ENCODE peak calls at places on chromosomes 5 and 9, in seven cellular contexts. One of them, this sample, is unnamed.
A peak's percentile ranks its signal among the peaks of the same experiment; 100 is the strongest.

GRCh38 chr5:97192580-97193421 is 9.8 kb upstream of the RIOK2 start:
- DNase-seq in mammary epithelial cell: peak; percentile 84
- DNase-seq in Calu3: peak; percentile 11
- DNase-seq in GM12865: peak; percentile 66
- DNase-seq in body of pancreas: no peak
- DNase-seq in AG10803: no peak
- DNase-seq in ovary: no peak
- DNase-seq in this sample: no peak

GRCh38 chr5:132714456-132715307 is 22.7 kb downstream of the KIF3A start:
- DNase-seq in mammary epithelial cell: peak; percentile 1
- DNase-seq in AG10803: peak; percentile 20
- DNase-seq in ovary: no peak
- DNase-seq in Calu3: no peak
- DNase-seq in GM12865: peak; percentile 41
- DNase-seq in body of pancreas: no peak
- DNase-seq in this sample: no peak

GRCh38 chr9:16150501-16150900 is 597.7 kb downstream of the CCDC171 start:
- DNase-seq in Calu3: no peak
- DNase-seq in GM12865: no peak
- DNase-seq in body of pancreas: peak; percentile 33
- DNase-seq in ovary: peak; percentile 62
- DNase-seq in AG10803: no peak
- DNase-seq in mammary epithelial cell: no peak
- DNase-seq in this sample: no peak

GRCh38 chr9:6152824-6153223 is 62.8 kb upstream of the IL33 start:
- DNase-seq in GM12865: no peak
- DNase-seq in AG10803: no peak
- DNase-seq in body of pancreas: no peak
- DNase-seq in ovary: no peak
- DNase-seq in Calu3: no peak
- DNase-seq in mammary epithelial cell: no peak
- DNase-seq in this sample: no peak

GRCh38 chr5:98259595-98259994 is 513.9 kb upstream of the RGMB start:
- DNase-seq in mammary epithelial cell: no peak
- DNase-seq in ovary: no peak
- DNase-seq in Calu3: no peak
- DNase-seq in body of pancreas: no peak
- DNase-seq in AG10803: no peak
- DNase-seq in GM12865: no peak
- DNase-seq in this sample: no peak

GRCh38 chr5:141155540-141156374 is 5.9 kb downstream of the PCDHB6 start:
- DNase-seq in ovary: no peak
- DNase-seq in mammary epithelial cell: no peak
- DNase-seq in AG10803: no peak
- DNase-seq in Calu3: no peak
- DNase-seq in body of pancreas: no peak
- DNase-seq in GM12865: no peak
- DNase-seq in this sample: no peak

GRCh38 chr5:145913701-145914100 is 22.7 kb upstream of the SH3RF2 start:
- DNase-seq in GM12865: no peak
- DNase-seq in AG10803: no peak
- DNase-seq in Calu3: no peak
- DNase-seq in mammary epithelial cell: no peak
- DNase-seq in ovary: no peak
- DNase-seq in body of pancreas: no peak
- DNase-seq in this sample: no peak

GRCh38 chr5:163460562-163461176 is at the start of gene HMMR:
- DNase-seq in AG10803: no peak
- DNase-seq in GM12865: peak; percentile 51
- DNase-seq in mammary epithelial cell: no peak
- DNase-seq in body of pancreas: no peak
- DNase-seq in ovary: no peak
- DNase-seq in Calu3: no peak
- DNase-seq in this sample: no peak

GRCh38 chr5:24621809-24622208 is 23.0 kb downstream of the CDH10 start:
- DNase-seq in Calu3: no peak
- DNase-seq in GM12865: no peak
- DNase-seq in ovary: no peak
- DNase-seq in body of pancreas: peak; percentile 22
- DNase-seq in mammary epithelial cell: no peak
- DNase-seq in AG10803: peak; percentile 35
- DNase-seq in this sample: no peak

GRCh38 chr5:101675510-101675909 is 620.6 kb downstream of the SLCO4C1 start:
- DNase-seq in GM12865: no peak
- DNase-seq in ovary: no peak
- DNase-seq in AG10803: no peak
- DNase-seq in mammary epithelial cell: no peak
- DNase-seq in body of pancreas: no peak
- DNase-seq in Calu3: no peak
- DNase-seq in this sample: no peak

GRCh38 chr5:97764700-97765099 is 581.7 kb upstream of the RIOK2 start:
- DNase-seq in body of pancreas: no peak
- DNase-seq in AG10803: peak; percentile 62
- DNase-seq in ovary: no peak
- DNase-seq in mammary epithelial cell: peak; percentile 61
- DNase-seq in Calu3: no peak
- DNase-seq in GM12865: no peak
- DNase-seq in this sample: peak; percentile 57

GRCh38 chr5:158641016-158641415 is 458.7 kb downstream of the EBF1 start:
- DNase-seq in body of pancreas: no peak
- DNase-seq in Calu3: no peak
- DNase-seq in ovary: no peak
- DNase-seq in mammary epithelial cell: no peak
- DNase-seq in AG10803: no peak
- DNase-seq in GM12865: no peak
- DNase-seq in this sample: no peak

GRCh38 chr5:5145651-5146529 is 5.8 kb downstream of the ADAMTS16 start:
- DNase-seq in body of pancreas: no peak
- DNase-seq in ovary: no peak
- DNase-seq in AG10803: peak; percentile 13
- DNase-seq in GM12865: no peak
- DNase-seq in Calu3: no peak
- DNase-seq in mammary epithelial cell: no peak
- DNase-seq in this sample: peak; percentile 62

GRCh38 chr9:84953797-84954695 is 284.5 kb downstream of the NTRK2 start:
- DNase-seq in ovary: peak; percentile 81
- DNase-seq in GM12865: peak; percentile 72
- DNase-seq in AG10803: peak; percentile 45
- DNase-seq in body of pancreas: peak; percentile 81
- DNase-seq in mammary epithelial cell: peak; percentile 73
- DNase-seq in Calu3: peak; percentile 77
- DNase-seq in this sample: no peak

GRCh38 chr5:112551437-112552018 is 132.5 kb upstream of the EPB41L4A start:
- DNase-seq in GM12865: peak; percentile 74
- DNase-seq in Calu3: peak; percentile 64
- DNase-seq in AG10803: peak; percentile 71
- DNase-seq in ovary: peak; percentile 55
- DNase-seq in body of pancreas: peak; percentile 51
- DNase-seq in mammary epithelial cell: peak; percentile 35
- DNase-seq in this sample: peak; percentile 65

GRCh38 chr5:111013011-111013410 is 58.5 kb upstream of the TSLP start:
- DNase-seq in Calu3: no peak
- DNase-seq in AG10803: no peak
- DNase-seq in body of pancreas: no peak
- DNase-seq in mammary epithelial cell: peak; percentile 29
- DNase-seq in ovary: no peak
- DNase-seq in GM12865: no peak
- DNase-seq in this sample: no peak

GRCh38 chr5:83251849-83252248 is 174.5 kb downstream of the XRCC4 start:
- DNase-seq in body of pancreas: no peak
- DNase-seq in AG10803: no peak
- DNase-seq in mammary epithelial cell: no peak
- DNase-seq in Calu3: no peak
- DNase-seq in GM12865: no peak
- DNase-seq in ovary: no peak
- DNase-seq in this sample: no peak

GRCh38 chr5:138752951-138753793 is at the start of gene CTNNA1:
- DNase-seq in mammary epithelial cell: peak; percentile 83
- DNase-seq in GM12865: peak; percentile 78
- DNase-seq in body of pancreas: peak; percentile 91
- DNase-seq in AG10803: peak; percentile 65
- DNase-seq in ovary: peak; percentile 86
- DNase-seq in Calu3: peak; percentile 94
- DNase-seq in this sample: peak; percentile 28

GRCh38 chr5:118698774-118699173 is 289.6 kb downstream of the DTWD2 start:
- DNase-seq in ovary: no peak
- DNase-seq in Calu3: peak; percentile 14
- DNase-seq in mammary epithelial cell: no peak
- DNase-seq in body of pancreas: no peak
- DNase-seq in AG10803: no peak
- DNase-seq in GM12865: peak; percentile 48
- DNase-seq in this sample: no peak

GRCh38 chr5:135466178-135467050 is 14.3 kb upstream of the TIFAB start:
- DNase-seq in Calu3: peak; percentile 87
- DNase-seq in GM12865: peak; percentile 65
- DNase-seq in mammary epithelial cell: peak; percentile 42
- DNase-seq in AG10803: peak; percentile 55
- DNase-seq in body of pancreas: peak; percentile 70
- DNase-seq in ovary: peak; percentile 65
- DNase-seq in this sample: peak; percentile 35

GRCh38 chr9:77375956-77376532 is 198.7 kb downstream of the VPS13A start:
- DNase-seq in body of pancreas: no peak
- DNase-seq in mammary epithelial cell: no peak
- DNase-seq in ovary: no peak
- DNase-seq in AG10803: peak; percentile 30
- DNase-seq in Calu3: no peak
- DNase-seq in GM12865: no peak
- DNase-seq in this sample: no peak

GRCh38 chr5:134552301-134552700 is 26.8 kb downstream of the JADE2 start:
- DNase-seq in body of pancreas: peak; percentile 85
- DNase-seq in GM12865: no peak
- DNase-seq in ovary: peak; percentile 87
- DNase-seq in AG10803: peak; percentile 94
- DNase-seq in mammary epithelial cell: peak; percentile 55
- DNase-seq in Calu3: peak; percentile 70
- DNase-seq in this sample: peak; percentile 92

GRCh38 chr9:132857031-132857430 is 21.1 kb downstream of the AK8 start:
- DNase-seq in ovary: peak; percentile 88
- DNase-seq in Calu3: no peak
- DNase-seq in body of pancreas: peak; percentile 31
- DNase-seq in GM12865: no peak
- DNase-seq in AG10803: peak; percentile 77
- DNase-seq in mammary epithelial cell: no peak
- DNase-seq in this sample: peak; percentile 24

GRCh38 chr5:172303090-172303995 is 19.8 kb upstream of the UBTD2 start:
- DNase-seq in Calu3: peak; percentile 22
- DNase-seq in AG10803: peak; percentile 48
- DNase-seq in body of pancreas: no peak
- DNase-seq in mammary epithelial cell: peak; percentile 70
- DNase-seq in GM12865: no peak
- DNase-seq in ovary: no peak
- DNase-seq in this sample: no peak

DNA sequence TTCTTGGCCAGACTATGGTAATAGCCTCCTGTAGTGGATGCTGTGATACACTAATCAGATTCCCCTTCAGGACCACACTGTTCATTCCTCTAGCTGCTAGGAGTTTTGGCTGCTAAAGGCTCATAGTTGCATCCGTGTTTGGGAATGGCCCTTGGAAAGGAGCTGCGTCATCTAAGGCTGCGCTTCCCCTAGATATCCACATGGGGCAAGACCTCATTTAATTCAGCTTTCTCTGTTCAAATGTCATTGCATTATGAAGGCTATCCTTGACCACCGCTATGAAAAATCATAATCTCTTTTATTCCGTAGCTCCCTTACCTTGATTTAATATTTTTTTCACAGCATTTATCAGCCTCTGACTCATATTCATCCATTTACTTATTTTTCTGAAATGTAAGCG is 258.3 kb upstream of the NR4A3 start:
- DNase-seq in ovary: no peak
- DNase-seq in Calu3: no peak
- DNase-seq in GM12865: no peak
- DNase-seq in body of pancreas: no peak
- DNase-seq in mammary epithelial cell: no peak
- DNase-seq in AG10803: no peak
- DNase-seq in this sample: no peak
- TF ChIP-seq CTCF in ovary: no peak
- TF ChIP-seq CTCF in Calu3: no peak
- TF ChIP-seq CTCF in GM12865: no peak
- TF ChIP-seq CTCF in body of pancreas: no peak
- TF ChIP-seq CTCF in mammary epithelial cell: no peak
- TF ChIP-seq CTCF in AG10803: no peak
- TF ChIP-seq CTCF in this sample: peak; percentile 51

GRCh38 chr9:116365056-116365471 is 211.5 kb downstream of the PAPPA start:
- DNase-seq in body of pancreas: peak; percentile 80
- DNase-seq in AG10803: peak; percentile 59
- DNase-seq in mammary epithelial cell: peak; percentile 17
- DNase-seq in Calu3: no peak
- DNase-seq in GM12865: no peak
- DNase-seq in ovary: peak; percentile 79
- DNase-seq in this sample: peak; percentile 55
- TF ChIP-seq CTCF in body of pancreas: no peak
- TF ChIP-seq CTCF in AG10803: peak; percentile 23
- TF ChIP-seq CTCF in mammary epithelial cell: no peak
- TF ChIP-seq CTCF in Calu3: no peak
- TF ChIP-seq CTCF in GM12865: no peak
- TF ChIP-seq CTCF in ovary: peak; percentile 35
- TF ChIP-seq CTCF in this sample: peak; percentile 42

DNA sequence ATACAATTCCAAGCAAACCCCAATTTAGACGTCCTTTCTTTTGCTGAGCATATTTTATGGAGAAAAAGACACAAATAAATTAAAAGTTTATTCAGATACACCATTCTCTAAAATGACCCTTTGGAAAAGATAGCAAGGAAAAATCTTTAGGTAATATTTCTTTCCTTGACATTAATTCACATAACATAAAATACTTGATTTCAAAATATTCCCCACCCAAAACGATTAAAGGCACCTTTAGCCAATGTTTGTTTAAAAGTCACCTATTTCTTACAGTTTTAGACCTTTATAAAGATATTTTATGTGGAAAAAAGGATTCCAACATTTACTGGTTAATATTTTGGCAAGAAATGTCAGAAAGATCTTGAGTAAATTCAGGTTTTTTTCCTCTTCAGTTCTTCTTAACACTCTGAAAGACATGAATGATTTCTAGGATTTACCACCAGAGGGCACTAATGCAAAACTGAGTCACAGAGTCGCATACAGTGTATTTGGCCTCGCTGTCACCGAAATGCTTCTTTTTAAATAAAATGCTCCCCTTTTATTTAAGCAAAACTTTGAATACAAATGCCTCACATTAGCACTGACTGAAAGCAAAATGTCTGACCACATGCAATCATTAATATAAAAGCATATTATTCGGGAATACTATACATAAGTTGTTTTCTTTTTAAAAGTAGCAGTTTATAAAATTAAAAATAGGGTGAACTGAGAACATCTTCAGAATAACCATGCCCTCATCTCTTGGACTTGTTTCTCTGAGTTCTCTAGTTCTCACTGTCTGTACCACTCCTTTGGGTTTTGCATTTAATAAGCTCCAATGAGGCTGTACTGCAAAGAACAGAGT is 122.5 kb downstream of the SLC1A3 start:
- DNase-seq in body of pancreas: no peak
- DNase-seq in GM12865: peak; percentile 80
- DNase-seq in ovary: no peak
- DNase-seq in Calu3: peak; percentile 19
- DNase-seq in mammary epithelial cell: peak; percentile 40
- DNase-seq in AG10803: peak; percentile 63
- DNase-seq in this sample: peak; percentile 67
- TF ChIP-seq CTCF in body of pancreas: no peak
- TF ChIP-seq CTCF in GM12865: peak; percentile 60
- TF ChIP-seq CTCF in ovary: peak; percentile 52
- TF ChIP-seq CTCF in Calu3: peak; percentile 46
- TF ChIP-seq CTCF in mammary epithelial cell: peak; percentile 73
- TF ChIP-seq CTCF in AG10803: peak; percentile 77
- TF ChIP-seq CTCF in this sample: peak; percentile 89

GRCh38 chr5:127957183-127957582 is 126.4 kb upstream of the SLC12A2 start:
- DNase-seq in GM12865: no peak
- DNase-seq in Calu3: peak; percentile 58
- DNase-seq in ovary: no peak
- DNase-seq in mammary epithelial cell: peak; percentile 53
- DNase-seq in AG10803: peak; percentile 85
- DNase-seq in body of pancreas: peak; percentile 22
- DNase-seq in this sample: peak; percentile 67
- TF ChIP-seq CTCF in GM12865: no peak
- TF ChIP-seq CTCF in Calu3: no peak
- TF ChIP-seq CTCF in ovary: no peak
- TF ChIP-seq CTCF in mammary epithelial cell: no peak
- TF ChIP-seq CTCF in AG10803: peak; percentile 35
- TF ChIP-seq CTCF in body of pancreas: no peak
- TF ChIP-seq CTCF in this sample: no peak